ENCODE peak calls at places on chromosomes 4 and X, in four cellular contexts. One of them, this sample, is unnamed.
A peak's percentile ranks its signal among the peaks of the same experiment; 100 is the strongest.

GRCh38 chrX:121260568-121261240 is 213.3 kb downstream of the GLUD2 start:
- DNase-seq in lower leg skin: peak; percentile 15
- DNase-seq in mammary epithelial cell: no peak
- DNase-seq in NCI-H1417: peak; percentile 1
- DNase-seq in this sample: peak; percentile 62

GRCh38 chrX:150225756-150226155 is 137.4 kb upstream of the MAMLD1 start:
- DNase-seq in lower leg skin: no peak
- DNase-seq in mammary epithelial cell: no peak
- DNase-seq in NCI-H1417: no peak
- DNase-seq in this sample: no peak

GRCh38 chr4:72505314-72505744 is 63.7 kb downstream of the ADAMTS3 start:
- DNase-seq in lower leg skin: no peak
- DNase-seq in mammary epithelial cell: peak; percentile 25
- DNase-seq in NCI-H1417: peak; percentile 38
- DNase-seq in this sample: peak; percentile 38

GRCh38 chr4:164783966-164784365 is 30.0 kb downstream of the SMIM31 start:
- DNase-seq in lower leg skin: no peak
- DNase-seq in mammary epithelial cell: no peak
- DNase-seq in NCI-H1417: no peak
- DNase-seq in this sample: no peak

GRCh38 chrX:78643874-78644273 is 15.3 kb downstream of the RTL3 start:
- DNase-seq in lower leg skin: no peak
- DNase-seq in mammary epithelial cell: no peak
- DNase-seq in NCI-H1417: no peak
- DNase-seq in this sample: no peak

GRCh38 chrX:140431521-140431920 is 73.3 kb downstream of the SOX3 start:
- DNase-seq in lower leg skin: no peak
- DNase-seq in mammary epithelial cell: peak; percentile 2
- DNase-seq in NCI-H1417: no peak
- DNase-seq in this sample: no peak

GRCh38 chrX:47146121-47146935 is 1.3 kb downstream of the RBM10 start:
- DNase-seq in lower leg skin: no peak
- DNase-seq in mammary epithelial cell: no peak
- DNase-seq in NCI-H1417: peak; percentile 4
- DNase-seq in this sample: no peak

GRCh38 chr4:2331519-2332200 is 69.8 kb upstream of the MXD4 start:
- DNase-seq in lower leg skin: no peak
- DNase-seq in mammary epithelial cell: no peak
- DNase-seq in NCI-H1417: no peak
- DNase-seq in this sample: no peak

GRCh38 chr4:154124539-154125255 is 335.8 kb upstream of the SFRP2 start:
- DNase-seq in lower leg skin: no peak
- DNase-seq in mammary epithelial cell: peak; percentile 96
- DNase-seq in NCI-H1417: no peak
- DNase-seq in this sample: no peak

GRCh38 chr4:151099976-151100417 is 569 bp downstream of the RPS3A start:
- DNase-seq in lower leg skin: no peak
- DNase-seq in mammary epithelial cell: peak; percentile 26
- DNase-seq in NCI-H1417: no peak
- DNase-seq in this sample: no peak

GRCh38 chrX:101450951-101451350 is 34.3 kb upstream of the ARMCX4 start:
- DNase-seq in lower leg skin: no peak
- DNase-seq in mammary epithelial cell: no peak
- DNase-seq in NCI-H1417: no peak
- DNase-seq in this sample: no peak

GRCh38 chrX:49247346-49247745 is 12.1 kb downstream of the CCDC22 start:
- DNase-seq in lower leg skin: no peak
- DNase-seq in mammary epithelial cell: no peak
- DNase-seq in NCI-H1417: no peak
- DNase-seq in this sample: no peak

GRCh38 chrX:53440101-53440500 is 5.9 kb upstream of the HSD17B10 start:
- DNase-seq in lower leg skin: no peak
- DNase-seq in mammary epithelial cell: peak; percentile 5
- DNase-seq in NCI-H1417: no peak
- DNase-seq in this sample: no peak